ENCODE peak calls at places on chromosome 7, in seven cellular contexts. V is CD8-positive, alpha-beta T cell; X is fibroblast of lung; Y is body of pancreas; N is pancreas; F is SK-N-SH; C is thyroid gland. E is an unnamed sample.

GRCh38 chr7:18126274-18126673 is 98.6 kb upstream of the PRPS1L1 start:
- DNase-seq in X (no peak), Y (no peak), C (no peak), F (no peak), V (no peak), N (no peak), E (no peak)

GRCh38 chr7:18265611-18266281 is 229.8 kb upstream of the HDAC9 start:
- DNase-seq in X (no peak), Y (no peak), V (no peak), F (no peak), N (no peak), C (no peak), E (no peak)

GRCh38 chr7:117808273-117808868 is 64.9 kb downstream of the CTTNBP2 start:
- DNase-seq in F (no peak), N (peak), C (peak), V (no peak), Y (peak), X (peak), E (no peak)

GRCh38 chr7:151380199-151381082 is 29.4 kb downstream of the WDR86 start:
- DNase-seq in F (peak), V (no peak), N (no peak), X (no peak), Y (no peak), C (no peak), E (no peak)

GRCh38 chr7:109552017-109552416 is 982.3 kb downstream of the DNAJB9 start:
- DNase-seq in V (no peak), N (no peak), X (no peak), Y (no peak), C (no peak), F (no peak), E (no peak)

GRCh38 chr7:55246181-55246580 is 119.0 kb upstream of the LANCL2 start:
- DNase-seq in X (peak), V (no peak), C (no peak), Y (no peak), N (no peak), F (no peak), E (no peak)

GRCh38 chr7:16905300-16906044 is 23.7 kb upstream of the AGR3 start:
- DNase-seq in V (no peak), F (no peak), X (peak), Y (no peak), N (no peak), C (no peak), E (no peak)

GRCh38 chr7:151716339-151716722 is 160.6 kb downstream of the PRKAG2 start:
- DNase-seq in N (no peak), Y (peak), X (no peak), F (no peak), C (peak), V (no peak), E (no peak)

GRCh38 chr7:22430457-22430856 is 69.5 kb downstream of the STEAP1B start:
- DNase-seq in Y (no peak), V (no peak), X (peak), C (no peak), N (no peak), F (no peak), E (no peak)

GRCh38 chr7:20338285-20338684 is 7.6 kb downstream of the ITGB8 start:
- DNase-seq in N (no peak), Y (no peak), V (no peak), C (no peak), F (no peak), X (no peak), E (no peak)

GRCh38 chr7:84078415-84078814 is 116.2 kb downstream of the SEMA3A start:
- DNase-seq in C (no peak), X (no peak), Y (no peak), F (no peak), V (no peak), N (no peak), E (no peak)

GRCh38 chr7:16063241-16063640 is 358.1 kb downstream of the CRPPA start:
- DNase-seq in C (no peak), V (no peak), F (no peak), X (no peak), Y (no peak), N (no peak), E (no peak)

GRCh38 chr7:149329265-149329664 is 67.3 kb downstream of the ZNF783 start:
- DNase-seq in X (no peak), Y (no peak), V (no peak), C (no peak), N (no peak), F (no peak), E (no peak)

GRCh38 chr7:12581897-12582296 is 11.4 kb downstream of the SCIN start:
- DNase-seq in N (no peak), F (no peak), Y (no peak), C (no peak), V (no peak), X (no peak), E (no peak)

GRCh38 chr7:74044366-74045350 is 16.7 kb downstream of the ELN start:
- DNase-seq in Y (no peak), X (no peak), F (no peak), C (no peak), N (no peak), V (no peak), E (no peak)

GRCh38 chr7:81632418-81632817 is 137.4 kb downstream of the HGF start:
- DNase-seq in N (no peak), C (no peak), V (no peak), Y (no peak), X (no peak), F (no peak), E (no peak)

GRCh38 chr7:1769286-1770200 is 99.5 kb downstream of the ELFN1 start:
- DNase-seq in V (no peak), X (no peak), F (no peak), Y (no peak), N (no peak), C (no peak), E (no peak)

GRCh38 chr7:20407585-20408466 is 77.1 kb downstream of the ITGB8 start:
- DNase-seq in V (no peak), C (peak), F (no peak), N (peak), Y (peak), X (peak), E (no peak)

GRCh38 chr7:151304856-151305255 is 36.8 kb upstream of the NUB1 start:
- DNase-seq in C (no peak), V (no peak), F (no peak), Y (no peak), N (no peak), X (no peak), E (no peak)

GRCh38 chr7:155299539-155300202 is 2.0 kb downstream of the INSIG1 start:
- DNase-seq in F (no peak), C (no peak), N (no peak), Y (no peak), V (peak), X (no peak), E (no peak)

GRCh38 chr7:22612776-22613175 is 112.8 kb upstream of the STEAP1B start:
- DNase-seq in V (no peak), Y (no peak), C (no peak), N (no peak), X (no peak), F (no peak), E (no peak)

GRCh38 chr7:155357573-155358041 is 59.9 kb downstream of the INSIG1 start:
- DNase-seq in Y (no peak), X (peak), N (no peak), V (no peak), F (no peak), C (no peak), E (no peak)

DNA sequence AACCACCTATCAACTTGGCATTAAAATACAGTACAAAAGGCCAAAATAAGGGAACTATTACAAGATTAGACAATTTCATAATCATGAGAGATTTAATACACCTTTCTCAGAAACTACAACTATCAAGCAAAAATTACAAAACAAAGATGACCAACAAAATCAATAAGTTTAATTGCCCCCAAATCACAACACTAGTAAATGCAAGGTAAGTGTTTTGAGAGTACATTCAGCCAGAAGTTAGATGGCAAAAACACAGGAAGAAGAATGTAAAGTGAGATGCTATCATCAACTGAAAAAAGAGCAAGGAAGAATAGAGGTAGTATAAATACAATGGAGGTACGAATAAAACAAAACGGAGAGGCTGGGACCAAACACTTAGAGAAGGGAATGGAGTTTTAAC is 3.2 kb downstream of the PNPLA8 start:
- DNase-seq in F (no peak), V (no peak), N (no peak), X (no peak), Y (no peak), C (no peak), E (no peak)
- H3K4me3 ChIP-seq in F (no peak), V (no peak), N (no peak), X (no peak), Y (no peak), C (no peak), E (peak)

DNA sequence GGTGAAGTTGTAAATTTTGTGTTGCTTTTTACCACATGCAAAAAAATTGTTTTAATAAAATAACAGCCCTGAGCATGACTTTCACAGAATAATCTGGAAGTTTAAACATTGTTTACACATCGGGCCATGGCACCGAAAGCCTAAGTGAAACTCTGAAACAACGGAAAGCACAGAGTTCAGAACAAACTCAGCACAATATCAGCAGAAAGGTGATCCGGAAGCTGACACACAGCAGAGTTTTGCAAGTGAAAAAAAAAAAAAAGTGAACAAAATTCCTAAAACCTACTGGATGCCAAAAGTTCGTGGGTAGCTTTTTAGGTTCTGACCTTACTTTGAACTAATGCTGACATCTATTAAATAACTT is 39.8 kb downstream of the ELMO1 start:
- DNase-seq in Y (no peak), X (no peak), C (no peak), N (no peak), V (no peak), F (no peak), E (no peak)
- TF ChIP-seq CTCF in Y (no peak), X (no peak), C (no peak), N (no peak), V (no peak), F (no peak), E (no peak)

GRCh38 chr7:158849553-158850389 is 6.6 kb upstream of the DYNC2I1 start:
- DNase-seq in F (no peak), Y (no peak), N (no peak), C (no peak), X (no peak), V (no peak), E (no peak)
- H3K27ac ChIP-seq in F (no peak), Y (no peak), N (no peak), C (no peak), X (no peak), V (no peak), E (no peak)

DNA sequence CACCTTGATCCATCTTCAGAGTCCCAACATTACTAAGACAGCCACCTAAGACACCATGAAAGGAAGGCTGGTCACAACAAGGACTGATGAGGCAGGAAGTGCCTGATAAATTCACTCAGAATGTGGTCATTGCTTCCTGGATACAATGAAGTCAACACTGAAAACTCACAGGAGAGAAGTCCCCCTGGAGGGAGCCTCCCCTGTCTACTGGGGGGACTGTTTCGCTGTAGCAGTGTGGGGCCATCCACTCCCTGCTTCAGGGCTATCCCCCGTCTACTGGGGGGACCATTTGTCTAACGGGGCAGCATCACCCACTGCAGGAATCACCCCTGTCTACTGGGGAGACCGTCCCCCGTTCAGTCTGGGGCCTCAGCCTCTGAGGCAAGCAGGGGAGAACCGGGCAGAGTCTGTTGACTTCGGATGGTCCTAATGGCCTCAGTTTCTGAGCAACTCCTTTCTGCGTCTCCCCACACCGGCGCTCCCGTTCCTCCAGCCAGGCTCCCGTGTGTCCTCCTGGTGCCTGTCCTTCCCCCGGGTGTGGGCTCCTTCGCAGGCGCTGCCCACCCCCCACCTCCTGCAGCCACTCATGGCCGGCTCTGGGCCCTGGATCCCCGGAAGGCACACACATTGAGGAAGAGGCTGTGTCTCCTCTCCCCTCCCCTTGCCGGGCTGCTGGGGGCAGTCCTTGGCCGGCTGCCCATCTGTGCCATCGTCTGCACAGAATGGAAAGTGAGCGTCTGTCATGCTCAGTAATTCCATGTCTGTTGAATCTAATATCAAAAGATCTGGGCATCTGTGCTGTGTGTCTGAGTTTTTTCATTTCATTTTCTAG is 59.9 kb upstream of the DNAJB6 start:
- DNase-seq in C (no peak), Y (no peak), V (no peak), X (no peak), F (peak), N (no peak), E (no peak)
- H3K4me3 ChIP-seq in C (no peak), Y (no peak), V (no peak), X (no peak), F (peak), N (no peak), E (no peak)